ENCODE peak calls at places on chromosome 22, in ten cellular contexts. One of them, this sample, is unnamed.
A peak's percentile ranks its signal among the peaks of the same experiment; 100 is the strongest.

GRCh38 chr22:42962295-42963230 is 52.4 kb downstream of the PACSIN2 start:
- DNase-seq in lower leg skin: no peak
- DNase-seq in psoas muscle: no peak
- DNase-seq in nephron progenitor cell: no peak
- DNase-seq in caudate nucleus: no peak
- DNase-seq in DMS 273 treated with DMSO at 0.1 percent for 48 hours: no peak
- DNase-seq in hypothalamus: no peak
- DNase-seq in activated CD8-positive, alpha-beta memory T cell treated with anti-CD3 and anti-CD28 coated beads for 24 hours: no peak
- DNase-seq in activated gamma-delta T cell treated with Interleukin-2 at 50 U/mL for 16 hours: no peak
- DNase-seq in GM12865: no peak
- DNase-seq in this sample: no peak

GRCh38 chr22:42294034-42294985 is 23.9 kb upstream of the TCF20 start:
- DNase-seq in activated gamma-delta T cell treated with Interleukin-2 at 50 U/mL for 16 hours: peak; percentile 26
- DNase-seq in lower leg skin: no peak
- DNase-seq in DMS 273 treated with DMSO at 0.1 percent for 48 hours: no peak
- DNase-seq in caudate nucleus: no peak
- DNase-seq in activated CD8-positive, alpha-beta memory T cell treated with anti-CD3 and anti-CD28 coated beads for 24 hours: no peak
- DNase-seq in GM12865: no peak
- DNase-seq in nephron progenitor cell: peak; percentile 91
- DNase-seq in hypothalamus: no peak
- DNase-seq in psoas muscle: no peak
- DNase-seq in this sample: no peak

GRCh38 chr22:20648306-20648903 is 125.5 kb upstream of the SERPIND1 start:
- DNase-seq in hypothalamus: no peak
- DNase-seq in DMS 273 treated with DMSO at 0.1 percent for 48 hours: no peak
- DNase-seq in psoas muscle: no peak
- DNase-seq in nephron progenitor cell: no peak
- DNase-seq in GM12865: no peak
- DNase-seq in caudate nucleus: no peak
- DNase-seq in activated CD8-positive, alpha-beta memory T cell treated with anti-CD3 and anti-CD28 coated beads for 24 hours: peak; percentile 4
- DNase-seq in lower leg skin: peak; percentile 26
- DNase-seq in activated gamma-delta T cell treated with Interleukin-2 at 50 U/mL for 16 hours: no peak
- DNase-seq in this sample: no peak

GRCh38 chr22:48742556-48743343 is 1084.9 kb downstream of the BRD1 start:
- DNase-seq in activated CD8-positive, alpha-beta memory T cell treated with anti-CD3 and anti-CD28 coated beads for 24 hours: no peak
- DNase-seq in activated gamma-delta T cell treated with Interleukin-2 at 50 U/mL for 16 hours: no peak
- DNase-seq in nephron progenitor cell: no peak
- DNase-seq in hypothalamus: no peak
- DNase-seq in caudate nucleus: no peak
- DNase-seq in psoas muscle: no peak
- DNase-seq in GM12865: no peak
- DNase-seq in DMS 273 treated with DMSO at 0.1 percent for 48 hours: no peak
- DNase-seq in lower leg skin: peak; percentile 74
- DNase-seq in this sample: no peak

GRCh38 chr22:24583221-24583971 is 9.5 kb downstream of the LRRC75B start:
- DNase-seq in hypothalamus: no peak
- DNase-seq in DMS 273 treated with DMSO at 0.1 percent for 48 hours: no peak
- DNase-seq in lower leg skin: no peak
- DNase-seq in activated gamma-delta T cell treated with Interleukin-2 at 50 U/mL for 16 hours: no peak
- DNase-seq in GM12865: no peak
- DNase-seq in activated CD8-positive, alpha-beta memory T cell treated with anti-CD3 and anti-CD28 coated beads for 24 hours: no peak
- DNase-seq in nephron progenitor cell: no peak
- DNase-seq in psoas muscle: no peak
- DNase-seq in caudate nucleus: no peak
- DNase-seq in this sample: no peak

GRCh38 chr22:44387486-44387885 is 74.7 kb upstream of the SHISAL1 start:
- DNase-seq in nephron progenitor cell: no peak
- DNase-seq in GM12865: no peak
- DNase-seq in psoas muscle: peak; percentile 2
- DNase-seq in DMS 273 treated with DMSO at 0.1 percent for 48 hours: no peak
- DNase-seq in caudate nucleus: no peak
- DNase-seq in activated gamma-delta T cell treated with Interleukin-2 at 50 U/mL for 16 hours: no peak
- DNase-seq in lower leg skin: no peak
- DNase-seq in hypothalamus: no peak
- DNase-seq in activated CD8-positive, alpha-beta memory T cell treated with anti-CD3 and anti-CD28 coated beads for 24 hours: no peak
- DNase-seq in this sample: no peak

GRCh38 chr22:22939537-22940368 is 52.1 kb downstream of the IGLL5 start:
- DNase-seq in psoas muscle: peak; percentile 1
- DNase-seq in lower leg skin: peak; percentile 31
- DNase-seq in hypothalamus: no peak
- DNase-seq in DMS 273 treated with DMSO at 0.1 percent for 48 hours: no peak
- DNase-seq in activated gamma-delta T cell treated with Interleukin-2 at 50 U/mL for 16 hours: no peak
- DNase-seq in GM12865: no peak
- DNase-seq in activated CD8-positive, alpha-beta memory T cell treated with anti-CD3 and anti-CD28 coated beads for 24 hours: no peak
- DNase-seq in caudate nucleus: no peak
- DNase-seq in nephron progenitor cell: no peak
- DNase-seq in this sample: no peak

GRCh38 chr22:36425977-36426523 is 38.3 kb upstream of the MYH9 start:
- DNase-seq in hypothalamus: no peak
- DNase-seq in activated CD8-positive, alpha-beta memory T cell treated with anti-CD3 and anti-CD28 coated beads for 24 hours: no peak
- DNase-seq in caudate nucleus: no peak
- DNase-seq in activated gamma-delta T cell treated with Interleukin-2 at 50 U/mL for 16 hours: no peak
- DNase-seq in DMS 273 treated with DMSO at 0.1 percent for 48 hours: no peak
- DNase-seq in lower leg skin: no peak
- DNase-seq in nephron progenitor cell: peak; percentile 71
- DNase-seq in GM12865: peak; percentile 25
- DNase-seq in psoas muscle: peak; percentile 43
- DNase-seq in this sample: no peak

GRCh38 chr22:19287889-19288288 is 3.6 kb downstream of the CLTCL1 start:
- DNase-seq in caudate nucleus: no peak
- DNase-seq in nephron progenitor cell: no peak
- DNase-seq in lower leg skin: no peak
- DNase-seq in activated gamma-delta T cell treated with Interleukin-2 at 50 U/mL for 16 hours: no peak
- DNase-seq in activated CD8-positive, alpha-beta memory T cell treated with anti-CD3 and anti-CD28 coated beads for 24 hours: no peak
- DNase-seq in hypothalamus: no peak
- DNase-seq in DMS 273 treated with DMSO at 0.1 percent for 48 hours: no peak
- DNase-seq in GM12865: no peak
- DNase-seq in psoas muscle: no peak
- DNase-seq in this sample: no peak

GRCh38 chr22:50606561-50607365 is 6.2 kb downstream of the MAPK8IP2 start:
- DNase-seq in lower leg skin: no peak
- DNase-seq in DMS 273 treated with DMSO at 0.1 percent for 48 hours: no peak
- DNase-seq in nephron progenitor cell: no peak
- DNase-seq in GM12865: no peak
- DNase-seq in activated gamma-delta T cell treated with Interleukin-2 at 50 U/mL for 16 hours: no peak
- DNase-seq in activated CD8-positive, alpha-beta memory T cell treated with anti-CD3 and anti-CD28 coated beads for 24 hours: no peak
- DNase-seq in psoas muscle: no peak
- DNase-seq in hypothalamus: no peak
- DNase-seq in caudate nucleus: no peak
- DNase-seq in this sample: no peak

GRCh38 chr22:45462034-45462655 is 40.5 kb upstream of the FBLN1 start:
- DNase-seq in DMS 273 treated with DMSO at 0.1 percent for 48 hours: no peak
- DNase-seq in caudate nucleus: no peak
- DNase-seq in hypothalamus: no peak
- DNase-seq in lower leg skin: no peak
- DNase-seq in psoas muscle: no peak
- DNase-seq in nephron progenitor cell: no peak
- DNase-seq in activated gamma-delta T cell treated with Interleukin-2 at 50 U/mL for 16 hours: no peak
- DNase-seq in activated CD8-positive, alpha-beta memory T cell treated with anti-CD3 and anti-CD28 coated beads for 24 hours: no peak
- DNase-seq in GM12865: peak; percentile 33
- DNase-seq in this sample: no peak